ENCODE peak calls at places on chromosome 1, in five cellular contexts. V, A, Q, F and T are unnamed samples.

GRCh38 chr1:214404571-214405213 is 123.7 kb downstream of the SMYD2 start:
- DNase-seq in V (peak; percentile 95), A (no peak), Q (no peak), F (no peak), T (no peak)

GRCh38 chr1:198437352-198437751 is 103.1 kb downstream of the ATP6V1G3 start:
- DNase-seq in V (no peak), A (no peak), Q (no peak), F (no peak), T (no peak)

GRCh38 chr1:221816899-221817298 is 75.0 kb upstream of the DUSP10 start:
- DNase-seq in V (peak; percentile 96), A (no peak), Q (no peak), F (no peak), T (no peak)

GRCh38 chr1:16236091-16236494 is 890 bp downstream of the CPLANE2 start:
- DNase-seq in V (peak; percentile 44), A (peak; percentile 15), Q (no peak), F (peak; percentile 45), T (no peak)

GRCh38 chr1:227924838-227925574 is 22.7 kb downstream of the WNT9A start:
- DNase-seq in V (no peak), A (no peak), Q (no peak), F (no peak), T (no peak)

GRCh38 chr1:238406098-238406497 is 515.4 kb upstream of the ZP4 start:
- DNase-seq in V (no peak), A (no peak), Q (no peak), F (no peak), T (no peak)

GRCh38 chr1:59498640-59499039 is 201.7 kb downstream of the FGGY start:
- DNase-seq in V (peak; percentile 86), A (no peak), Q (no peak), F (no peak), T (no peak)

GRCh38 chr1:205719015-205719414 is 31.0 kb downstream of the NUCKS1 start:
- DNase-seq in V (no peak), A (no peak), Q (no peak), F (no peak), T (no peak)

GRCh38 chr1:24126023-24126671 is 14.2 kb upstream of the MYOM3 start:
- DNase-seq in V (no peak), A (no peak), Q (no peak), F (no peak), T (no peak)